ENCODE peak calls at places on chromosome 10, in seven cellular contexts. B is endothelial cell; A is bronchial epithelial cell; X is central memory CD4-positive, alpha-beta T cell; M is SW480; J is GM04504; I is body of pancreas. R is an unnamed sample.

GRCh38 chr10:127776816-127777215 is 39.8 kb downstream of the FOXI2 start:
- DNase-seq in A (peak), B (no peak), I (no peak), M (no peak), J (no peak), X (no peak), R (no peak)

GRCh38 chr10:60964257-60965235 is 20.6 kb upstream of the RHOBTB1 start:
- DNase-seq in M (peak), I (peak), B (peak), J (peak), X (peak), A (peak), R (peak)

GRCh38 chr10:83332695-83333094 is 806.6 kb upstream of the GHITM start:
- DNase-seq in I (no peak), A (peak), X (no peak), B (no peak), M (peak), J (no peak), R (no peak)

GRCh38 chr10:117431160-117431559 is 55.9 kb upstream of the PDZD8 start:
- DNase-seq in M (peak), A (peak), B (no peak), I (no peak), J (peak), X (no peak), R (no peak)

GRCh38 chr10:93916257-93917063 is 22.7 kb downstream of the SLC35G1 start:
- DNase-seq in M (peak), A (peak), J (no peak), I (no peak), X (no peak), B (no peak), R (no peak)

GRCh38 chr10:31457858-31458257 is 138.8 kb downstream of the ZEB1 start:
- DNase-seq in I (no peak), B (no peak), J (no peak), X (no peak), M (no peak), A (no peak), R (no peak)

GRCh38 chr10:83991986-83992753 is 147.1 kb upstream of the GHITM start:
- DNase-seq in I (peak), B (peak), J (no peak), M (peak), X (no peak), A (peak), R (peak)

GRCh38 chr10:98425511-98426352 is 10.8 kb upstream of the PYROXD2 start:
- DNase-seq in A (peak), M (peak), I (peak), J (no peak), X (peak), B (peak), R (peak)

GRCh38 chr10:27541728-27542285 is 37.7 kb downstream of the RAB18 start:
- DNase-seq in X (peak), B (no peak), M (no peak), J (no peak), A (peak), I (no peak), R (no peak)

GRCh38 chr10:55370021-55370420 is 569.0 kb upstream of the PCDH15 start:
- DNase-seq in I (no peak), B (no peak), M (no peak), J (peak), A (peak), X (no peak), R (no peak)

R was measured in WERI-Rb-1.